ENCODE peak calls at places on chromosomes 3 and 15, in six cellular contexts. X, J, H, L, D and W are unnamed samples.

GRCh38 chr3:63096248-63097058 is 181.7 kb upstream of the SYNPR start:
- DNase-seq in L (no peak), J (peak), D (no peak), H (no peak), X (no peak), W (no peak)

GRCh38 chr3:40215015-40215414 is 94.5 kb upstream of the EIF1B start:
- DNase-seq in X (no peak), H (no peak), L (no peak), J (no peak), D (no peak), W (no peak)

GRCh38 chr3:174409085-174409743 is 449.9 kb upstream of the NAALADL2 start:
- DNase-seq in H (peak), J (no peak), D (no peak), L (no peak), X (no peak), W (no peak)

GRCh38 chr3:190053919-190054672 is 66.6 kb downstream of the P3H2 start:
- DNase-seq in X (peak), L (no peak), J (no peak), H (no peak), D (no peak), W (no peak)

GRCh38 chr15:98844261-98844660 is 163.3 kb downstream of the PGPEP1L start:
- DNase-seq in J (no peak), X (no peak), L (no peak), H (no peak), D (no peak), W (no peak)

GRCh38 chr15:97900006-97900405 is 60.5 kb upstream of the ARRDC4 start:
- DNase-seq in D (no peak), L (no peak), J (peak), H (no peak), X (no peak), W (no peak)

GRCh38 chr3:60053518-60054265 is 1003.9 kb upstream of the CFAP20DC start:
- DNase-seq in X (peak), H (no peak), L (no peak), D (no peak), J (no peak), W (no peak)

GRCh38 chr15:71659730-71660067 is 150.7 kb upstream of the NR2E3 start:
- DNase-seq in H (no peak), J (no peak), X (peak), D (no peak), L (no peak), W (no peak)

GRCh38 chr3:156801746-156802145 is 24.4 kb upstream of the LEKR1 start:
- DNase-seq in X (no peak), L (no peak), J (no peak), H (no peak), D (no peak), W (no peak)

GRCh38 chr15:42070276-42070965 is 23.9 kb downstream of the PLA2G4D start:
- DNase-seq in H (no peak), J (no peak), D (no peak), L (no peak), X (no peak), W (peak)

GRCh38 chr3:128701342-128702212 is 24.4 kb upstream of the RAB7A start:
- DNase-seq in D (no peak), X (peak), L (no peak), J (no peak), H (no peak), W (no peak)

GRCh38 chr3:13193320-13194284 is 120.4 kb upstream of the IQSEC1 start:
- DNase-seq in L (no peak), H (peak), D (no peak), J (peak), X (no peak), W (no peak)

GRCh38 chr3:194273396-194274310 is 77.5 kb downstream of the CPN2 start:
- DNase-seq in J (peak), L (no peak), H (no peak), D (no peak), X (no peak), W (no peak)

GRCh38 chr15:70702584-70702983 is 60.8 kb downstream of the UACA start:
- DNase-seq in H (no peak), L (no peak), D (no peak), X (no peak), J (no peak), W (no peak)

GRCh38 chr3:173214576-173214975 is 73.5 kb upstream of the SPATA16 start:
- DNase-seq in X (no peak), D (no peak), J (no peak), L (no peak), H (no peak), W (no peak)

GRCh38 chr15:41490355-41490754 is 3.3 kb upstream of the ITPKA start:
- DNase-seq in H (no peak), D (peak), X (peak), J (peak), L (no peak), W (no peak)

GRCh38 chr3:172312006-172312405 is 136.2 kb downstream of the GHSR start:
- DNase-seq in J (no peak), X (no peak), L (no peak), D (no peak), H (no peak), W (no peak)

GRCh38 chr15:57432141-57432701 is 55.9 kb downstream of the CGNL1 start:
- DNase-seq in H (no peak), J (peak), D (no peak), X (no peak), L (no peak), W (no peak)

GRCh38 chr15:44713006-44713966 is 2.0 kb downstream of the B2M start:
- DNase-seq in H (no peak), J (no peak), L (no peak), D (peak), X (peak), W (no peak)

GRCh38 chr15:60362318-60363023 is 35.3 kb downstream of the ANXA2 start:
- DNase-seq in H (no peak), D (no peak), X (peak), L (no peak), J (no peak), W (no peak)

GRCh38 chr15:55897560-55898336 is 95.7 kb downstream of the NEDD4 start:
- DNase-seq in L (peak), D (no peak), J (peak), H (peak), X (peak), W (no peak)

GRCh38 chr3:115996420-115997108 is 373.3 kb downstream of the GAP43 start:
- DNase-seq in D (no peak), H (no peak), X (peak), J (no peak), L (no peak), W (no peak)

GRCh38 chr3:122318620-122319019 is 6.4 kb upstream of the CSTA start:
- DNase-seq in X (no peak), L (no peak), H (no peak), D (no peak), J (no peak), W (no peak)

GRCh38 chr3:2375371-2375770 is 276.7 kb downstream of the CNTN4 start:
- DNase-seq in L (no peak), X (no peak), J (no peak), D (no peak), H (peak), W (no peak)

GRCh38 chr15:39188314-39188713 is 392.6 kb upstream of the THBS1 start:
- DNase-seq in D (no peak), H (no peak), J (no peak), X (no peak), L (no peak), W (no peak)

GRCh38 chr3:41318520-41318919 is 119.2 kb downstream of the CTNNB1 start:
- DNase-seq in H (peak), X (peak), L (peak), D (no peak), J (no peak), W (no peak)

GRCh38 chr15:65233651-65234050 is 22.4 kb upstream of the CILP start:
- DNase-seq in X (no peak), L (no peak), J (no peak), H (no peak), D (no peak), W (no peak)

GRCh38 chr15:63884953-63885352 is 51.2 kb upstream of the HERC1 start:
- DNase-seq in D (no peak), X (no peak), J (peak), H (no peak), L (no peak), W (no peak)

GRCh38 chr3:56324473-56324872 is 143.8 kb downstream of the ERC2 start:
- DNase-seq in H (no peak), D (no peak), J (no peak), L (no peak), X (no peak), W (no peak)

GRCh38 chr3:69999191-70000027 is at the start of gene SAMMSON:
- DNase-seq in X (peak), D (no peak), J (peak), H (no peak), L (no peak), W (no peak)

GRCh38 chr3:81829946-81830345 is 68.5 kb upstream of the GBE1 start:
- DNase-seq in H (no peak), L (no peak), J (no peak), X (no peak), D (no peak), W (no peak)

GRCh38 chr3:61666032-61666431 is 104.7 kb downstream of the PTPRG start:
- DNase-seq in L (no peak), X (no peak), J (no peak), D (no peak), H (no peak), W (no peak)

GRCh38 chr3:142846779-142847577 is 41.9 kb downstream of the PCOLCE2 start:
- DNase-seq in J (no peak), H (no peak), L (no peak), X (no peak), D (no peak), W (no peak)

GRCh38 chr15:26128611-26129140 is 265.5 kb upstream of the ATP10A start:
- DNase-seq in D (no peak), X (no peak), H (no peak), J (no peak), L (no peak), W (no peak)

GRCh38 chr15:53525894-53526293 is 233.6 kb downstream of the WDR72 start:
- DNase-seq in H (no peak), J (no peak), D (no peak), X (no peak), L (no peak), W (no peak)

GRCh38 chr15:99249270-99249817 is at the start of gene TTC23:
- DNase-seq in H (peak), J (no peak), L (peak), X (peak), D (no peak), W (no peak)

GRCh38 chr3:129121016-129121791 is 400 bp downstream of the RAB43 start:
- DNase-seq in D (no peak), H (peak), J (peak), X (peak), L (no peak), W (no peak)

GRCh38 chr15:57527382-57528091 is 64.2 kb upstream of the MYZAP start:
- DNase-seq in L (peak), D (peak), H (peak), X (peak), J (no peak), W (no peak)

GRCh38 chr3:37718647-37719046 is 143.0 kb upstream of the CTDSPL start:
- DNase-seq in L (no peak), J (no peak), X (no peak), H (no peak), D (no peak), W (no peak)

GRCh38 chr3:123642182-123642956 is 57.5 kb upstream of the HACD2 start:
- DNase-seq in X (peak), D (no peak), H (peak), L (peak), J (peak), W (no peak)